ENCODE peak calls at places on chromosomes 1 and 21, in five cellular contexts. I is hepatocyte, T is astrocyte of the cerebellum, F is brain microvascular endothelial cell, C is AG04449. R is an unnamed sample.
A peak's percentile ranks its signal among the peaks of the same experiment; 100 is the strongest.

GRCh38 chr1:97097404-97097925 is 375.9 kb downstream of the PTBP2 start:
- DNase-seq in I (no peak), T (no peak), F (no peak), C (no peak), R (no peak)

GRCh38 chr1:154443274-154444013 is 38.3 kb downstream of the IL6R start:
- DNase-seq in I (no peak), T (no peak), F (no peak), C (no peak), R (no peak)

GRCh38 chr1:150410582-150411101 is 46.7 kb downstream of the RPRD2 start:
- DNase-seq in I (peak; percentile 54), T (no peak), F (peak; percentile 9), C (no peak), R (no peak)

GRCh38 chr1:22108343-22109135 is 34.4 kb downstream of the WNT4 start:
- DNase-seq in I (peak; percentile 36), T (no peak), F (no peak), C (no peak), R (no peak)

GRCh38 chr1:181089777-181090505 is 1.4 kb downstream of the IER5 start:
- DNase-seq in I (peak; percentile 75), T (no peak), F (no peak), C (no peak), R (no peak)

GRCh38 chr1:175129182-175129581 is 61.5 kb downstream of the TNN start:
- DNase-seq in I (no peak), T (no peak), F (no peak), C (no peak), R (no peak)

GRCh38 chr21:31449912-31450535 is 106.0 kb upstream of the TIAM1 start:
- DNase-seq in I (no peak), T (no peak), F (no peak), C (no peak), R (no peak)

GRCh38 chr1:34754878-34755637 is at the start of gene GJB5:
- DNase-seq in I (no peak), T (no peak), F (no peak), C (no peak), R (no peak)

GRCh38 chr1:172002725-172003345 is 161.5 kb downstream of the DNM3 start:
- DNase-seq in I (peak; percentile 70), T (peak; percentile 55), F (peak; percentile 61), C (no peak), R (no peak)

GRCh38 chr1:234758851-234759250 is 148.9 kb upstream of the IRF2BP2 start:
- DNase-seq in I (no peak), T (no peak), F (no peak), C (no peak), R (no peak)

GRCh38 chr1:110765640-110766335 is 91.0 kb upstream of the KCNA3 start:
- DNase-seq in I (peak; percentile 65), T (peak; percentile 6), F (peak; percentile 28), C (peak; percentile 14), R (peak; percentile 18)

GRCh38 chr1:225631041-225631663 is 21.8 kb downstream of the ENAH start:
- DNase-seq in I (no peak), T (no peak), F (no peak), C (no peak), R (no peak)

GRCh38 chr1:89794406-89794805 is 26.4 kb upstream of the LRRC8D start:
- DNase-seq in I (peak; percentile 17), T (peak; percentile 48), F (peak; percentile 38), C (no peak), R (no peak)

GRCh38 chr1:183689770-183690204 is 36.7 kb upstream of the APOBEC4 start:
- DNase-seq in I (no peak), T (no peak), F (no peak), C (no peak), R (no peak)

GRCh38 chr1:58883037-58883887 is 99.4 kb upstream of the JUN start:
- DNase-seq in I (no peak), T (peak; percentile 99), F (peak; percentile 96), C (peak; percentile 69), R (peak; percentile 94)

GRCh38 chr1:173784997-173785396 is 39.5 kb upstream of the DARS2 start:
- DNase-seq in I (no peak), T (no peak), F (no peak), C (no peak), R (no peak)

GRCh38 chr21:46012154-46012553 is 30.6 kb downstream of the COL6A1 start:
- DNase-seq in I (no peak), T (no peak), F (no peak), C (no peak), R (no peak)

GRCh38 chr21:34166468-34166867 is 93.1 kb downstream of the MRPS6 start:
- DNase-seq in I (no peak), T (no peak), F (no peak), C (no peak), R (no peak)

GRCh38 chr1:41343790-41344679 is 17.2 kb upstream of the FOXO6 start:
- DNase-seq in I (no peak), T (no peak), F (no peak), C (no peak), R (no peak)

GRCh38 chr1:107139833-107140702 is 771 bp upstream of the NTNG1 start:
- DNase-seq in I (peak; percentile 68), T (peak; percentile 26), F (peak; percentile 19), C (no peak), R (peak; percentile 57)

GRCh38 chr1:58358311-58358710 is 188.2 kb downstream of the OMA1 start:
- DNase-seq in I (peak; percentile 16), T (no peak), F (peak; percentile 0), C (no peak), R (peak; percentile 8)

GRCh38 chr1:59113876-59114457 is 182.9 kb upstream of the FGGY start:
- DNase-seq in I (no peak), T (no peak), F (no peak), C (no peak), R (no peak)

DNA sequence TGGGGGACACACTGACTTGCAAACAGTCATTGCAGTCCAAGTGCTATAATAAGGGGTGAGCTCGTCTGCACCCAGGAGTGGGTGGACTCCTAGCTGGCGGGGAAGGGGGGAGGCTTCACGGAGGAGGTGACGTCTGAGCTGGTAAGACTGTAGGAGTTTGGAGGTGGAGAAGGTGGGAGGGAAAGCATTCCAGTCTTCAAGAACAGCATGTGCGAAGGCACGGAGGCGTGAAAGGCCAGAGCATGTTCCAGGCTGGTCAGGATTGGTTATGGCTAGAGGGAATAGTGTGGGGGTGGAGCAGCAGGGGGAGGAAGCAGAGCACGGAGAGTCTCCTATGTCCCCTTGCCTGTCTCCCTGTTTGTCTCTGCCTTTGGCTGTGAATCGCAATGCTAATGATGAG is 2.4 kb upstream of the ZNF436 start:
- DNase-seq in I (no peak), T (no peak), F (no peak), C (no peak), R (no peak)
- H3K4me3 ChIP-seq in I (no peak overlapping the region), T (no peak overlapping the region), F (no peak overlapping the region), C (no peak overlapping the region), R (no peak overlapping the region)

DNA sequence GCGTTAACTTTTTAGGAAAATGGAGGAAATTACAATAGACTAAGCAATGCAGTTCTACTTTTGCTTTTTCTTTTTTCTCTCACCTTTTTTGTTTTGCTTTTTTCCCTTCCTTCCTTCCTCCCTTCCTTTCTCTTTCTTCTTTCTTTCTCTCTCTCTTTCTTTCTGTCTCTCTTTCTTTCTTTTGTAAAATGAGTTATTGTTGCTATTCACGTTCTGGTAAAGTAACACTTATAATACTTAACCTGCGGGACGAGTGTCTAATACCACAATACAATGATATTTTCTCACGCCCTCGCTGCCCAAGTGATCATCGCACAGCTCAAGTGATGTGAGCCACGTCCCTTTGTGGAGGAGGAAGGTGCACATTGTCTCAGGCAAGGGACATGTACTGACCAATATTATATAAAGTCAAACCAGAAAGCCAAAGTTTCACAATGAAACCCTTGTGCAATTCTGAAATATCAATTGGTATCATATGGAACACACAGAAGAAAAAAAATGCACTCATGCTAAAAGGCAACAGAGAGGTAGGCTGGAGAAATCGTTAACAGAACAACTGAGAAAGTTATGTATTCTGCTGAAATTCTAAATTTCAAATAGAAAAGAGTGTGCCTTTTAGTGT is 1.7 kb downstream of the JAM2 start:
- DNase-seq in I (no peak), T (no peak), F (no peak), C (no peak), R (no peak)
- H3K4me3 ChIP-seq in I (no peak overlapping the region), T (peak overlapping the region; percentile 65), F (peak overlapping the region; percentile 68), C (peak overlapping the region; percentile 64), R (peak overlapping the region; percentile 72)

DNA sequence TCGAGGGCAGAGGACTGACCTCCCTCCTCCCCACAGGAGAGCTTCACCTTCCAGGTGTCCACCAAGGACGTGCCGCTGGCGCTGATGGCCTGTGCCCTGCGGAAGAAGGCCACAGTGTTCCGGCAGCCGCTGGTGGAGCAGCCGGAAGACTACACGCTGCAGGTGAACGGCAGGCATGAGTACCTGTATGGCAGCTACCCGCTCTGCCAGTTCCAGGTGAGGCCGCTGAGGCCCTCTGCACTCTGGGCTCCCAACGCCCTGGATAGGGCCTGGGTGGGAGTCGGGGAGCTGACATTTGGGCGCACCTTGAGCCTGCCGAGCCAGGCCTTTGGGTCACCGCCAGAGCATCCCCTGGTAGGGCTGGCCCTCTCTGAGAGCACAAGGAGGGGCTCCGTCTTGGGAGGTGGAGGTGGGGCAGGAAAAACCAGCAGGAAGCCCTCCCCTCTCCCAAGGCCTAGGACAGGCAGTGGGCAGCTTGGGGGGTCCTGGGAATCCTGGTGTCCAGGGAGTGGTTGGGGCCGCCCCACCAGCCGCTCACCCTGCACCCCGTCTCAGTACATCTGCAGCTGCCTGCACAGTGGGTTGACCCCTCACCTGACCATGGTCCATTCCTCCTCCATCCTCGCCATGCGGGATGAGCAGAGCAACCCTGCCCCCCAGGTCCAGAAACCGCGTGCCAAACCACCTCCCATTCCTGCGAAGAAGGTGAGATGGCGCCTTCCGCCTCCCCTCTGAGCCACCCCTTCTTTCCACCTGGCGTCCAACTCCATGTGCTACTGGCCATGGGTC is 65.1 kb downstream of the PIK3CD start:
- DNase-seq in I (no peak), T (no peak), F (no peak), C (no peak), R (no peak)
- H3K4me3 ChIP-seq in I (no peak overlapping the region), T (no peak overlapping the region), F (no peak overlapping the region), C (no peak overlapping the region), R (no peak overlapping the region)

GRCh38 chr1:156510709-156511108 is 10.1 kb upstream of the MEF2D start:
- DNase-seq in I (no peak), T (peak; percentile 46), F (no peak), C (peak; percentile 74), R (no peak)

GRCh38 chr1:156506450-156506849 is 5.9 kb upstream of the MEF2D start:
- DNase-seq in I (no peak), T (no peak), F (no peak), C (no peak), R (no peak)

GRCh38 chr1:156508955-156509234 is 8.3 kb upstream of the MEF2D start:
- DNase-seq in I (no peak), T (no peak), F (no peak), C (no peak), R (no peak)

GRCh38 chr1:156509424-156510035 is 9.0 kb upstream of the MEF2D start:
- DNase-seq in I (no peak), T (no peak), F (no peak), C (no peak), R (no peak)

DNA sequence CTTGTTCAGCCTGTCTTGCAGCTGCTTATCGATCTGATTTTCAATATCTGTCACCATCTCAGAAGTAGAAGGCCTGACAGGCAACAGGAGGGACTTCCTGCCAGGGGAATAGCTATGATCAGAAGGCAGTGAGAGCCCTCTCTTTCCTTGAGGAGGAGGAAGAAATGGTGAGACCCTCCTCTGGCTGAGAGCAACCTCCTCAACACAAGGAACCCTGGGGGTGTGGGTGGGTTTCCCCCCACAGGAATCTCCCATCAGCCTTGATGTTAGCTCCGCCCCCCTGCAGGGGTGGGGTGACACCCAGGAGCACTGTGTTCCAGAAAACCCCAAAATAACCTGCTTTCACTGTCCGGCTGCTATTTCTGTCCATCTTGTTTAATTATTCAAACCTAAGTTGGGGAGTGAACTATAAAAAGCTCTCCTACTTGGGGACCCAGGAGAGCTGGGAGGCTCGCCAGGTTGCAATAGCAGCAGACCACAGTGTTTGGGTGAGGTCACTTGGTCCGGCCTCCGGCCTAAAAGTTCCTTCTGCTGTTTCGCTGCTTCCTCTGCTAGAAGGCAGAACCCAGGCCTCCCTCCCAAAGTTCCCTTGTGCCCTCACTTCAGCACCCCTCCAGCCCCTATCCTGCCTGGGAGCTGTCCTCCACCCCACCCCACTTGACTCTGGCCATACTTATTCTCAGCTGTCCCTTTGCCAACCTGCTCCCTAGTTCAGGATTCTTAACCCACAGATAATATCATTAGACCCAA is 7.8 kb upstream of the MEF2D start:
- DNase-seq in I (no peak), T (peak; percentile 66), F (no peak), C (no peak), R (no peak)
- H3K4me3 ChIP-seq in I (no peak overlapping the region), T (no peak overlapping the region), F (no peak overlapping the region), C (no peak overlapping the region), R (no peak overlapping the region)

R was measured in skeletal muscle cell.